ENCODE peak calls at places on chromosomes 1 and 21, in four cellular contexts. One of them, this sample, is unnamed.
A peak's percentile ranks its signal among the peaks of the same experiment; 100 is the strongest.

GRCh38 chr1:145719230-145720079 is at the start of gene CD160:
- DNase-seq in activated T-cell treated with anti-CD3 and anti-CD28 coated beads, Interleukin-2, amount 50 U/mL, for 72 hours: peak; percentile 13
- DNase-seq in heart left ventricle: no peak
- DNase-seq in effector CD4-positive, alpha-beta T cell: no peak
- DNase-seq in this sample: no peak

GRCh38 chr21:14259669-14260458 is 43.9 kb downstream of the RBM11 start:
- DNase-seq in activated T-cell treated with anti-CD3 and anti-CD28 coated beads, Interleukin-2, amount 50 U/mL, for 72 hours: no peak
- DNase-seq in heart left ventricle: no peak
- DNase-seq in effector CD4-positive, alpha-beta T cell: no peak
- DNase-seq in this sample: peak; percentile 2

GRCh38 chr1:11692899-11693590 is 1.5 kb downstream of the DRAXIN start:
- DNase-seq in activated T-cell treated with anti-CD3 and anti-CD28 coated beads, Interleukin-2, amount 50 U/mL, for 72 hours: peak; percentile 61
- DNase-seq in heart left ventricle: no peak
- DNase-seq in effector CD4-positive, alpha-beta T cell: peak; percentile 14
- DNase-seq in this sample: no peak

GRCh38 chr21:39612233-39613028 is at the start of gene B3GALT5:
- DNase-seq in activated T-cell treated with anti-CD3 and anti-CD28 coated beads, Interleukin-2, amount 50 U/mL, for 72 hours: no peak
- DNase-seq in heart left ventricle: no peak
- DNase-seq in effector CD4-positive, alpha-beta T cell: no peak
- DNase-seq in this sample: no peak

GRCh38 chr1:30379684-30380624 is 343.4 kb downstream of the MATN1 start:
- DNase-seq in activated T-cell treated with anti-CD3 and anti-CD28 coated beads, Interleukin-2, amount 50 U/mL, for 72 hours: peak; percentile 39
- DNase-seq in heart left ventricle: no peak
- DNase-seq in effector CD4-positive, alpha-beta T cell: peak; percentile 48
- DNase-seq in this sample: peak; percentile 60

GRCh38 chr21:26909972-26910371 is 56.9 kb downstream of the ADAMTS5 start:
- DNase-seq in activated T-cell treated with anti-CD3 and anti-CD28 coated beads, Interleukin-2, amount 50 U/mL, for 72 hours: no peak
- DNase-seq in heart left ventricle: no peak
- DNase-seq in effector CD4-positive, alpha-beta T cell: no peak
- DNase-seq in this sample: no peak

GRCh38 chr1:25684216-25684965 is 67.8 kb downstream of the MAN1C1 start:
- DNase-seq in activated T-cell treated with anti-CD3 and anti-CD28 coated beads, Interleukin-2, amount 50 U/mL, for 72 hours: no peak
- DNase-seq in heart left ventricle: no peak
- DNase-seq in effector CD4-positive, alpha-beta T cell: no peak
- DNase-seq in this sample: no peak

GRCh38 chr21:45612096-45613019 is 31.2 kb upstream of the PCBP3 start:
- DNase-seq in activated T-cell treated with anti-CD3 and anti-CD28 coated beads, Interleukin-2, amount 50 U/mL, for 72 hours: no peak
- DNase-seq in heart left ventricle: no peak
- DNase-seq in effector CD4-positive, alpha-beta T cell: no peak
- DNase-seq in this sample: no peak

GRCh38 chr1:228385232-228385631 is 21.4 kb downstream of the TRIM11 start:
- DNase-seq in activated T-cell treated with anti-CD3 and anti-CD28 coated beads, Interleukin-2, amount 50 U/mL, for 72 hours: no peak
- DNase-seq in heart left ventricle: no peak
- DNase-seq in effector CD4-positive, alpha-beta T cell: no peak
- DNase-seq in this sample: no peak

GRCh38 chr1:39132505-39133339 is 71.8 kb upstream of the MACF1 start:
- DNase-seq in activated T-cell treated with anti-CD3 and anti-CD28 coated beads, Interleukin-2, amount 50 U/mL, for 72 hours: no peak
- DNase-seq in heart left ventricle: peak; percentile 81
- DNase-seq in effector CD4-positive, alpha-beta T cell: no peak
- DNase-seq in this sample: no peak

GRCh38 chr21:39373634-39374033 is 24.7 kb upstream of the HMGN1 start:
- DNase-seq in activated T-cell treated with anti-CD3 and anti-CD28 coated beads, Interleukin-2, amount 50 U/mL, for 72 hours: no peak
- DNase-seq in heart left ventricle: no peak
- DNase-seq in effector CD4-positive, alpha-beta T cell: no peak
- DNase-seq in this sample: no peak

GRCh38 chr1:77706321-77706720 is 23.9 kb upstream of the ZZZ3 start:
- DNase-seq in activated T-cell treated with anti-CD3 and anti-CD28 coated beads, Interleukin-2, amount 50 U/mL, for 72 hours: no peak
- DNase-seq in heart left ventricle: no peak
- DNase-seq in effector CD4-positive, alpha-beta T cell: no peak
- DNase-seq in this sample: no peak

GRCh38 chr1:156123356-156124196 is 9.1 kb downstream of the LMNA start:
- DNase-seq in activated T-cell treated with anti-CD3 and anti-CD28 coated beads, Interleukin-2, amount 50 U/mL, for 72 hours: peak; percentile 78
- DNase-seq in heart left ventricle: peak; percentile 97
- DNase-seq in effector CD4-positive, alpha-beta T cell: no peak
- DNase-seq in this sample: no peak

GRCh38 chr1:220511785-220512184 is 16.2 kb upstream of the MARK1 start:
- DNase-seq in activated T-cell treated with anti-CD3 and anti-CD28 coated beads, Interleukin-2, amount 50 U/mL, for 72 hours: no peak
- DNase-seq in heart left ventricle: no peak
- DNase-seq in effector CD4-positive, alpha-beta T cell: no peak
- DNase-seq in this sample: no peak

GRCh38 chr1:56666112-56666608 is 21.0 kb downstream of the PRKAA2 start:
- DNase-seq in activated T-cell treated with anti-CD3 and anti-CD28 coated beads, Interleukin-2, amount 50 U/mL, for 72 hours: no peak
- DNase-seq in heart left ventricle: no peak
- DNase-seq in effector CD4-positive, alpha-beta T cell: no peak
- DNase-seq in this sample: no peak

GRCh38 chr1:44640178-44640865 is 34.0 kb downstream of the TMEM53 start:
- DNase-seq in activated T-cell treated with anti-CD3 and anti-CD28 coated beads, Interleukin-2, amount 50 U/mL, for 72 hours: no peak
- DNase-seq in heart left ventricle: no peak
- DNase-seq in effector CD4-positive, alpha-beta T cell: no peak
- DNase-seq in this sample: no peak

GRCh38 chr1:15308135-15308534 is 61.1 kb downstream of the FHAD1 start:
- DNase-seq in activated T-cell treated with anti-CD3 and anti-CD28 coated beads, Interleukin-2, amount 50 U/mL, for 72 hours: no peak
- DNase-seq in heart left ventricle: no peak
- DNase-seq in effector CD4-positive, alpha-beta T cell: no peak
- DNase-seq in this sample: no peak

GRCh38 chr1:107254306-107254705 is 113.5 kb downstream of the NTNG1 start:
- DNase-seq in activated T-cell treated with anti-CD3 and anti-CD28 coated beads, Interleukin-2, amount 50 U/mL, for 72 hours: no peak
- DNase-seq in heart left ventricle: no peak
- DNase-seq in effector CD4-positive, alpha-beta T cell: no peak
- DNase-seq in this sample: no peak

GRCh38 chr1:178023181-178023618 is 53.3 kb upstream of the SEC16B start:
- DNase-seq in activated T-cell treated with anti-CD3 and anti-CD28 coated beads, Interleukin-2, amount 50 U/mL, for 72 hours: no peak
- DNase-seq in heart left ventricle: no peak
- DNase-seq in effector CD4-positive, alpha-beta T cell: no peak
- DNase-seq in this sample: no peak

GRCh38 chr1:53325326-53326087 is 2.4 kb downstream of the LRP8 start:
- DNase-seq in activated T-cell treated with anti-CD3 and anti-CD28 coated beads, Interleukin-2, amount 50 U/mL, for 72 hours: no peak
- DNase-seq in heart left ventricle: peak; percentile 60
- DNase-seq in effector CD4-positive, alpha-beta T cell: no peak
- DNase-seq in this sample: no peak

GRCh38 chr21:15414057-15414456 is 315.7 kb upstream of the USP25 start:
- DNase-seq in activated T-cell treated with anti-CD3 and anti-CD28 coated beads, Interleukin-2, amount 50 U/mL, for 72 hours: no peak
- DNase-seq in heart left ventricle: no peak
- DNase-seq in effector CD4-positive, alpha-beta T cell: no peak
- DNase-seq in this sample: no peak

This sample was measured in GM18507.